ENCODE peak calls at places on chromosomes 12 and 14, in six cellular contexts. One of them, this sample, is unnamed.

GRCh38 chr12:42085596-42085995 is 59.1 kb downstream of the GXYLT1 start:
- DNase-seq in dorsolateral prefrontal cortex: no peak
- DNase-seq in astrocyte of the spinal cord: no peak
- DNase-seq in nephron progenitor cell: no peak
- DNase-seq in progenitor cell of endocrine pancreas: no peak
- DNase-seq in A673: no peak
- DNase-seq in this sample: no peak

GRCh38 chr14:55416866-55417265 is 5.2 kb upstream of the ATG14 start:
- DNase-seq in astrocyte of the spinal cord: no peak
- DNase-seq in A673: peak
- DNase-seq in nephron progenitor cell: peak
- DNase-seq in progenitor cell of endocrine pancreas: no peak
- DNase-seq in dorsolateral prefrontal cortex: no peak
- DNase-seq in this sample: no peak

GRCh38 chr14:51318777-51319176 is 78.7 kb downstream of the TMX1 start:
- DNase-seq in progenitor cell of endocrine pancreas: no peak
- DNase-seq in A673: no peak
- DNase-seq in dorsolateral prefrontal cortex: no peak
- DNase-seq in nephron progenitor cell: no peak
- DNase-seq in astrocyte of the spinal cord: no peak
- DNase-seq in this sample: no peak

GRCh38 chr12:4302881-4303280 is 18.1 kb upstream of the TIGAR start:
- DNase-seq in A673: no peak
- DNase-seq in dorsolateral prefrontal cortex: no peak
- DNase-seq in progenitor cell of endocrine pancreas: no peak
- DNase-seq in nephron progenitor cell: no peak
- DNase-seq in astrocyte of the spinal cord: no peak
- DNase-seq in this sample: no peak

GRCh38 chr12:4441355-4442330 is 4.0 kb downstream of the FGF6 start:
- DNase-seq in dorsolateral prefrontal cortex: no peak
- DNase-seq in astrocyte of the spinal cord: peak
- DNase-seq in A673: peak
- DNase-seq in progenitor cell of endocrine pancreas: peak
- DNase-seq in nephron progenitor cell: peak
- DNase-seq in this sample: no peak

GRCh38 chr14:85856430-85856829 is 326.5 kb downstream of the FLRT2 start:
- DNase-seq in progenitor cell of endocrine pancreas: no peak
- DNase-seq in nephron progenitor cell: no peak
- DNase-seq in A673: no peak
- DNase-seq in dorsolateral prefrontal cortex: no peak
- DNase-seq in astrocyte of the spinal cord: no peak
- DNase-seq in this sample: no peak

GRCh38 chr12:46401703-46402102 is 29.1 kb upstream of the SLC38A2 start:
- DNase-seq in progenitor cell of endocrine pancreas: no peak
- DNase-seq in A673: peak
- DNase-seq in nephron progenitor cell: no peak
- DNase-seq in astrocyte of the spinal cord: peak
- DNase-seq in dorsolateral prefrontal cortex: no peak
- DNase-seq in this sample: no peak

GRCh38 chr12:95574030-95574429 is 22.8 kb upstream of the USP44 start:
- DNase-seq in dorsolateral prefrontal cortex: no peak
- DNase-seq in astrocyte of the spinal cord: no peak
- DNase-seq in A673: no peak
- DNase-seq in progenitor cell of endocrine pancreas: no peak
- DNase-seq in nephron progenitor cell: peak
- DNase-seq in this sample: no peak

GRCh38 chr12:117472983-117473382 is 111.6 kb upstream of the NOS1 start:
- DNase-seq in dorsolateral prefrontal cortex: no peak
- DNase-seq in A673: peak
- DNase-seq in nephron progenitor cell: peak
- DNase-seq in progenitor cell of endocrine pancreas: peak
- DNase-seq in astrocyte of the spinal cord: no peak
- DNase-seq in this sample: no peak

GRCh38 chr12:126784328-126784921 is 1482.5 kb upstream of the TMEM132C start:
- DNase-seq in nephron progenitor cell: peak
- DNase-seq in A673: peak
- DNase-seq in astrocyte of the spinal cord: peak
- DNase-seq in progenitor cell of endocrine pancreas: peak
- DNase-seq in dorsolateral prefrontal cortex: no peak
- DNase-seq in this sample: no peak

GRCh38 chr12:95440401-95440800 is 33.6 kb upstream of the METAP2 start:
- DNase-seq in nephron progenitor cell: no peak
- DNase-seq in progenitor cell of endocrine pancreas: no peak
- DNase-seq in dorsolateral prefrontal cortex: no peak
- DNase-seq in astrocyte of the spinal cord: peak
- DNase-seq in A673: peak
- DNase-seq in this sample: no peak

GRCh38 chr12:9390761-9391160 is 182.6 kb upstream of the PZP start:
- DNase-seq in progenitor cell of endocrine pancreas: no peak
- DNase-seq in dorsolateral prefrontal cortex: no peak
- DNase-seq in A673: no peak
- DNase-seq in nephron progenitor cell: no peak
- DNase-seq in astrocyte of the spinal cord: no peak
- DNase-seq in this sample: no peak

GRCh38 chr12:12016284-12017100 is 54.2 kb upstream of the BCL2L14 start:
- DNase-seq in dorsolateral prefrontal cortex: no peak
- DNase-seq in astrocyte of the spinal cord: no peak
- DNase-seq in progenitor cell of endocrine pancreas: no peak
- DNase-seq in nephron progenitor cell: no peak
- DNase-seq in A673: no peak
- DNase-seq in this sample: no peak

GRCh38 chr14:99462211-99462610 is 18.4 kb downstream of the SETD3 start:
- DNase-seq in progenitor cell of endocrine pancreas: no peak
- DNase-seq in A673: no peak
- DNase-seq in dorsolateral prefrontal cortex: no peak
- DNase-seq in astrocyte of the spinal cord: no peak
- DNase-seq in nephron progenitor cell: no peak
- DNase-seq in this sample: no peak

GRCh38 chr14:40697221-40697620 is 909.5 kb upstream of the LRFN5 start:
- DNase-seq in dorsolateral prefrontal cortex: no peak
- DNase-seq in A673: no peak
- DNase-seq in progenitor cell of endocrine pancreas: no peak
- DNase-seq in nephron progenitor cell: no peak
- DNase-seq in astrocyte of the spinal cord: peak
- DNase-seq in this sample: no peak

GRCh38 chr12:113244015-113244983 is 23.0 kb downstream of the TPCN1 start:
- DNase-seq in A673: peak
- DNase-seq in progenitor cell of endocrine pancreas: no peak
- DNase-seq in astrocyte of the spinal cord: no peak
- DNase-seq in dorsolateral prefrontal cortex: peak
- DNase-seq in nephron progenitor cell: no peak
- DNase-seq in this sample: no peak

GRCh38 chr12:55906056-55906455 is 21.6 kb downstream of the PYM1 start:
- DNase-seq in A673: no peak
- DNase-seq in dorsolateral prefrontal cortex: no peak
- DNase-seq in astrocyte of the spinal cord: peak
- DNase-seq in progenitor cell of endocrine pancreas: no peak
- DNase-seq in nephron progenitor cell: no peak
- DNase-seq in this sample: no peak

GRCh38 chr12:12684375-12685106 is 11.4 kb downstream of the GPR19 start:
- DNase-seq in astrocyte of the spinal cord: peak
- DNase-seq in progenitor cell of endocrine pancreas: peak
- DNase-seq in nephron progenitor cell: peak
- DNase-seq in dorsolateral prefrontal cortex: peak
- DNase-seq in A673: peak
- DNase-seq in this sample: no peak

GRCh38 chr12:93573552-93574223 is 1.2 kb downstream of the SOCS2 start:
- DNase-seq in A673: no peak
- DNase-seq in nephron progenitor cell: peak
- DNase-seq in progenitor cell of endocrine pancreas: no peak
- DNase-seq in astrocyte of the spinal cord: peak
- DNase-seq in dorsolateral prefrontal cortex: no peak
- DNase-seq in this sample: no peak

GRCh38 chr12:81070846-81071245 is 7.0 kb upstream of the ACSS3 start:
- DNase-seq in nephron progenitor cell: no peak
- DNase-seq in dorsolateral prefrontal cortex: no peak
- DNase-seq in progenitor cell of endocrine pancreas: no peak
- DNase-seq in A673: no peak
- DNase-seq in astrocyte of the spinal cord: peak
- DNase-seq in this sample: no peak

GRCh38 chr12:111523587-111523986 is 75.5 kb downstream of the ATXN2 start:
- DNase-seq in A673: no peak
- DNase-seq in nephron progenitor cell: no peak
- DNase-seq in astrocyte of the spinal cord: no peak
- DNase-seq in dorsolateral prefrontal cortex: no peak
- DNase-seq in progenitor cell of endocrine pancreas: no peak
- DNase-seq in this sample: no peak

GRCh38 chr12:51955702-51956101 is 4.2 kb downstream of the ACVR1B start:
- DNase-seq in astrocyte of the spinal cord: no peak
- DNase-seq in nephron progenitor cell: no peak
- DNase-seq in A673: no peak
- DNase-seq in progenitor cell of endocrine pancreas: no peak
- DNase-seq in dorsolateral prefrontal cortex: no peak
- DNase-seq in this sample: no peak

GRCh38 chr14:71320734-71321555 is 413.7 kb downstream of the PCNX1 start:
- DNase-seq in astrocyte of the spinal cord: peak
- DNase-seq in dorsolateral prefrontal cortex: peak
- DNase-seq in progenitor cell of endocrine pancreas: peak
- DNase-seq in nephron progenitor cell: peak
- DNase-seq in A673: peak
- DNase-seq in this sample: no peak

GRCh38 chr12:93183940-93184663 is 193.6 kb upstream of the NUDT4 start:
- DNase-seq in dorsolateral prefrontal cortex: no peak
- DNase-seq in astrocyte of the spinal cord: no peak
- DNase-seq in nephron progenitor cell: no peak
- DNase-seq in A673: no peak
- DNase-seq in progenitor cell of endocrine pancreas: no peak
- DNase-seq in this sample: no peak

GRCh38 chr12:124568431-124569374 is 1.3 kb upstream of the NCOR2 start:
- DNase-seq in A673: peak
- DNase-seq in progenitor cell of endocrine pancreas: no peak
- DNase-seq in astrocyte of the spinal cord: peak
- DNase-seq in nephron progenitor cell: peak
- DNase-seq in dorsolateral prefrontal cortex: peak
- DNase-seq in this sample: peak
- TF ChIP-seq CTCF in A673: peak
- TF ChIP-seq CTCF in progenitor cell of endocrine pancreas: no peak
- TF ChIP-seq CTCF in astrocyte of the spinal cord: peak
- TF ChIP-seq CTCF in nephron progenitor cell: no peak
- TF ChIP-seq CTCF in dorsolateral prefrontal cortex: peak
- TF ChIP-seq CTCF in this sample: peak

GRCh38 chr14:104638190-104638589 is 33.6 kb upstream of the TMEM179 start:
- DNase-seq in nephron progenitor cell: no peak
- DNase-seq in progenitor cell of endocrine pancreas: no peak
- DNase-seq in A673: no peak
- DNase-seq in dorsolateral prefrontal cortex: no peak
- DNase-seq in astrocyte of the spinal cord: no peak
- DNase-seq in this sample: no peak

GRCh38 chr14:104640681-104641080 is 36.1 kb upstream of the TMEM179 start:
- DNase-seq in nephron progenitor cell: no peak
- DNase-seq in A673: no peak
- DNase-seq in dorsolateral prefrontal cortex: no peak
- DNase-seq in astrocyte of the spinal cord: no peak
- DNase-seq in progenitor cell of endocrine pancreas: no peak
- DNase-seq in this sample: no peak

GRCh38 chr14:104638927-104639450 is 34.4 kb upstream of the TMEM179 start:
- DNase-seq in astrocyte of the spinal cord: no peak
- DNase-seq in progenitor cell of endocrine pancreas: no peak
- DNase-seq in A673: no peak
- DNase-seq in nephron progenitor cell: no peak
- DNase-seq in dorsolateral prefrontal cortex: no peak
- DNase-seq in this sample: no peak

GRCh38 chr14:104639481-104639880 is 34.9 kb upstream of the TMEM179 start:
- DNase-seq in progenitor cell of endocrine pancreas: no peak
- DNase-seq in A673: peak
- DNase-seq in nephron progenitor cell: no peak
- DNase-seq in astrocyte of the spinal cord: no peak
- DNase-seq in dorsolateral prefrontal cortex: no peak
- DNase-seq in this sample: no peak

DNA sequence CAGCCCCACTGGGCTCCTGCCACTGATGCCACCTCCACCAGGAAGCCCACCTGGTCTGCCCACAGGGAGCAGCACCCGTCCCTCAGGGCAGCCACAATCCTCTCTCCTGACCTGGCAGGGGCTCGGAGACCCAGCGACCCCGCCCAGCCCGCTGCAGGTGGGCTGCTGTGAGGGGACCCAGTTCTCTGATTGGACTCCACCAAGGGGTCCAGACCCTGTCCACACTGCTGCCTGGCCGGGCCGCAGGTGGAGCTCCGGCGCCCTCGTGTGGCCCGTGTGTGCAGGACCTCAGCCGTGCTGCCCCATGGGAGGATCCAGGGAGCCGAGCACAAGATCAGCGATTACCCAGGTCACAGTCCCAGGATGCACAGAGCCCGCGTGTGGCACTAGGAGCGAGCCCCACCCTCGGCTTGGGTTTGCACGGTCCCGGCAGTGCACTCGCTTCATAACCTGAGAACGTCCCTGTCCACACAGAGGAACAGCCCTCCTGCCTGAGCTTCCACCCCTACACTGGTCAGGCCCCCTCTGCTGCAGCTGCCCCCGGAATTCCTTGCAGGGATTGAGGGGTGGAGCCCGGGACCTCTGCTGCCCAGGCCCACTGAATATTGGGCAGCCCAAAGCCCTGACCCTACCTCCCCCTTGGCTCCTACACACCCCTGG is 35.4 kb upstream of the TMEM179 start:
- DNase-seq in nephron progenitor cell: peak
- DNase-seq in A673: peak
- DNase-seq in astrocyte of the spinal cord: peak
- DNase-seq in dorsolateral prefrontal cortex: peak
- DNase-seq in progenitor cell of endocrine pancreas: peak
- DNase-seq in this sample: peak
- TF ChIP-seq CTCF in nephron progenitor cell: peak
- TF ChIP-seq CTCF in A673: peak
- TF ChIP-seq CTCF in astrocyte of the spinal cord: peak
- TF ChIP-seq CTCF in dorsolateral prefrontal cortex: peak
- TF ChIP-seq CTCF in progenitor cell of endocrine pancreas: peak
- TF ChIP-seq CTCF in this sample: peak

DNA sequence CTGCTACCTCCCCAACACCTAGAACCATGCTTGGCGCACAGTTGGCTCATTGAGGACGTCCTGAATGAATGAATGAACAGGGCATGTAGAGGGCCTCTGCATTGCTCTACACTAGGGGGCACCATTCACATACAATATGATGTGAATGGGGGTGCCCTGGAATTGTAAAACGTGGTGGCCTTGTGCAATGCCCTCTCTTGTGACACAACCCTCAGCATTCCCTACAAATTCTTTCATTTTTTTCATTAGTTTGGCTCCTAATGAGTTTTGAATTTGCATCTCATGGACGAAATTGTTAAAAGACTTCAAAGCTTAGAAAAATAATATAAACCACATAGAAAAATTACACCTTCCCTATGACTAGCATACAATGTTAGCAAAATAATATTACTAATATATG is 2.3 kb upstream of the DIO2 start:
- DNase-seq in nephron progenitor cell: no peak
- DNase-seq in A673: peak
- DNase-seq in dorsolateral prefrontal cortex: no peak
- DNase-seq in astrocyte of the spinal cord: peak
- DNase-seq in progenitor cell of endocrine pancreas: no peak
- DNase-seq in this sample: peak
- TF ChIP-seq CTCF in nephron progenitor cell: peak
- TF ChIP-seq CTCF in A673: peak
- TF ChIP-seq CTCF in dorsolateral prefrontal cortex: peak
- TF ChIP-seq CTCF in astrocyte of the spinal cord: peak
- TF ChIP-seq CTCF in progenitor cell of endocrine pancreas: peak
- TF ChIP-seq CTCF in this sample: peak

DNA sequence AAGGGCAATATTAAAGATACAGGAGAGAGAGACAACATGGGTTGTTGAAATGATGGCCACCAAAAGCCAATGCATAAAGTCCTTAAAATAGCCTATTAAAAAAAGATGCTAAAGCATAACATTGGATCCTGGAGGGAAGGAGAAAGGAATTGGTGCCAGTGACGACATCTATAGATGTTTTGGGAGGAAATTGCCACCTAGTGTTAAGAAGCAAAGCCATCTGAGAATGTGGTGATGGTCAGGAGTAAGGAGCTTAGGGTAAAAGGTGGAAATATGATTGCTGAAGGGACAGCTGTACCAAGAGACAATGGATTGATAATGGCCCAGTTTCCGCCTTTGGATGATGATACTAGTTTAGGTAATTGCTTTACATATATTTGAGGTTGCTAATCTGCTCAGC is 85.1 kb downstream of the TMEM30B start:
- DNase-seq in nephron progenitor cell: no peak
- DNase-seq in dorsolateral prefrontal cortex: no peak
- DNase-seq in astrocyte of the spinal cord: no peak
- DNase-seq in progenitor cell of endocrine pancreas: no peak
- DNase-seq in A673: no peak
- DNase-seq in this sample: no peak
- TF ChIP-seq CTCF in nephron progenitor cell: no peak
- TF ChIP-seq CTCF in dorsolateral prefrontal cortex: no peak
- TF ChIP-seq CTCF in astrocyte of the spinal cord: no peak
- TF ChIP-seq CTCF in progenitor cell of endocrine pancreas: no peak
- TF ChIP-seq CTCF in A673: peak
- TF ChIP-seq CTCF in this sample: no peak